ENCODE peak calls at places on chromosomes 4 and X, in five cellular contexts. H, T, X, D and Z are unnamed samples.

GRCh38 chr4:106690487-106690886 is 321.9 kb upstream of the GIMD1 start:
- DNase-seq in T (no peak), X (peak), H (no peak), D (peak), Z (no peak)

GRCh38 chr4:173381610-173382009 is 10.9 kb downstream of the SAP30 start:
- DNase-seq in T (no peak), H (no peak), D (no peak), X (no peak), Z (no peak)

GRCh38 chrX:100980608-100981497 is 11.3 kb downstream of the ARL13A start:
- DNase-seq in X (peak), T (no peak), D (peak), H (peak), Z (no peak)

GRCh38 chr4:158316264-158316663 is 106.0 kb downstream of the TMEM144 start:
- DNase-seq in D (no peak), T (no peak), H (no peak), X (peak), Z (no peak)

GRCh38 chr4:95381843-95382580 is 166.8 kb downstream of the UNC5C start:
- DNase-seq in X (no peak), D (no peak), H (no peak), T (no peak), Z (no peak)

GRCh38 chrX:117607571-117607970 is 509.0 kb downstream of the KLHL13 start:
- DNase-seq in H (no peak), T (no peak), D (no peak), X (no peak), Z (no peak)

GRCh38 chr4:170388255-170388654 is 298.5 kb upstream of the AADAT start:
- DNase-seq in X (peak), D (no peak), H (no peak), T (no peak), Z (no peak)

GRCh38 chr4:101400096-101400495 is 52.8 kb upstream of the PPP3CA start:
- DNase-seq in D (no peak), X (peak), T (no peak), H (no peak), Z (no peak)

GRCh38 chr4:2932951-2933565 is 30.1 kb downstream of the NOP14 start:
- DNase-seq in H (no peak), T (no peak), X (no peak), D (no peak), Z (no peak)

GRCh38 chrX:19698125-19698524 is 182.8 kb upstream of the MAP3K15 start:
- DNase-seq in T (peak), D (peak), H (no peak), X (peak), Z (no peak)

GRCh38 chrX:47247206-47247998 is 14.6 kb downstream of the USP11 start:
- DNase-seq in H (no peak), D (no peak), T (no peak), X (peak), Z (no peak)

GRCh38 chr4:5865896-5866599 is 26.8 kb downstream of the CRMP1 start:
- DNase-seq in D (no peak), T (no peak), H (no peak), X (no peak), Z (no peak)

GRCh38 chr4:152959080-152959479 is 23.0 kb downstream of the FHDC1 start:
- DNase-seq in X (no peak), H (no peak), T (no peak), D (no peak), Z (no peak)

GRCh38 chr4:114208747-114209146 is 229.3 kb upstream of the ARSJ start:
- DNase-seq in D (peak), H (peak), X (peak), T (no peak), Z (no peak)

GRCh38 chr4:166044871-166045270 is 171.8 kb downstream of the TLL1 start:
- DNase-seq in H (no peak), X (no peak), D (no peak), T (no peak), Z (no peak)

GRCh38 chr4:152937535-152938236 is 1.6 kb downstream of the FHDC1 start:
- DNase-seq in X (peak), T (peak), H (peak), D (no peak), Z (no peak)

GRCh38 chr4:188822698-188823097 is 683.5 kb downstream of the TRIML1 start:
- DNase-seq in T (no peak), X (no peak), H (peak), D (no peak), Z (no peak)

GRCh38 chr4:53937918-53938317 is 126.5 kb downstream of the CHIC2 start:
- DNase-seq in H (no peak), T (no peak), D (peak), X (peak), Z (no peak)

GRCh38 chrX:72100051-72100755 is 31.5 kb downstream of the RTL5 start:
- DNase-seq in D (no peak), T (no peak), X (no peak), H (no peak), Z (no peak)

GRCh38 chr4:8853249-8853648 is 18.4 kb downstream of the HMX1 start:
- DNase-seq in T (peak), H (no peak), D (no peak), X (no peak), Z (no peak)

GRCh38 chr4:100034265-100034664 is 84.2 kb upstream of the H2AZ1 start:
- DNase-seq in H (no peak), T (no peak), X (no peak), D (no peak), Z (no peak)

GRCh38 chrX:28880136-28880535 is 292.9 kb downstream of the IL1RAPL1 start:
- DNase-seq in D (no peak), T (no peak), H (no peak), X (peak), Z (no peak)

GRCh38 chrX:148049441-148049840 is 68.3 kb downstream of the FMR1NB start:
- DNase-seq in D (no peak), H (peak), T (no peak), X (peak), Z (no peak)

GRCh38 chr4:77031544-77031943 is 44.2 kb downstream of the CCNI start:
- DNase-seq in X (no peak), T (no peak), H (no peak), D (no peak), Z (no peak)

GRCh38 chr4:134780244-134780643 is 578.7 kb upstream of the PABPC4L start:
- DNase-seq in X (no peak), D (no peak), H (no peak), T (peak), Z (no peak)

GRCh38 chr4:10482913-10483312 is 25.7 kb upstream of the ZNF518B start:
- DNase-seq in H (no peak), X (no peak), D (no peak), T (no peak), Z (no peak)

GRCh38 chr4:147709999-147710398 is 21.9 kb upstream of the ARHGAP10 start:
- DNase-seq in T (no peak), X (peak), H (no peak), D (peak), Z (no peak)

GRCh38 chrX:48695925-48696300 is 621 bp upstream of the SUV39H1 start:
- DNase-seq in D (no peak), X (no peak), T (no peak), H (no peak), Z (no peak)

GRCh38 chr4:42768125-42768748 is 111.3 kb upstream of the ATP8A1 start:
- DNase-seq in T (peak), X (no peak), D (no peak), H (no peak), Z (no peak)

GRCh38 chr4:77449162-77449561 is 156.5 kb upstream of the CXCL13 start:
- DNase-seq in T (no peak), H (no peak), X (peak), D (no peak), Z (no peak)

GRCh38 chrX:47662144-47662657 is 3.2 kb upstream of the UXT start:
- DNase-seq in X (peak), D (peak), T (no peak), H (no peak), Z (no peak)

GRCh38 chr4:74682567-74683359 is 111.6 kb downstream of the BTC start:
- DNase-seq in H (peak), X (peak), D (peak), T (peak), Z (no peak)

GRCh38 chrX:53990201-53990600 is 54.1 kb downstream of the PHF8 start:
- DNase-seq in T (no peak), D (no peak), X (no peak), H (no peak), Z (no peak)

GRCh38 chrX:9492901-9493300 is 28.0 kb downstream of the TBL1X start:
- DNase-seq in X (no peak), H (no peak), D (no peak), T (no peak), Z (no peak)

GRCh38 chr4:4670869-4671268 is 129.0 kb upstream of the STX18 start:
- DNase-seq in X (no peak), T (no peak), H (no peak), D (no peak), Z (no peak)

GRCh38 chr4:5746829-5747745 is 36.1 kb downstream of the EVC start:
- DNase-seq in H (no peak), D (peak), T (no peak), X (peak), Z (peak)

DNA sequence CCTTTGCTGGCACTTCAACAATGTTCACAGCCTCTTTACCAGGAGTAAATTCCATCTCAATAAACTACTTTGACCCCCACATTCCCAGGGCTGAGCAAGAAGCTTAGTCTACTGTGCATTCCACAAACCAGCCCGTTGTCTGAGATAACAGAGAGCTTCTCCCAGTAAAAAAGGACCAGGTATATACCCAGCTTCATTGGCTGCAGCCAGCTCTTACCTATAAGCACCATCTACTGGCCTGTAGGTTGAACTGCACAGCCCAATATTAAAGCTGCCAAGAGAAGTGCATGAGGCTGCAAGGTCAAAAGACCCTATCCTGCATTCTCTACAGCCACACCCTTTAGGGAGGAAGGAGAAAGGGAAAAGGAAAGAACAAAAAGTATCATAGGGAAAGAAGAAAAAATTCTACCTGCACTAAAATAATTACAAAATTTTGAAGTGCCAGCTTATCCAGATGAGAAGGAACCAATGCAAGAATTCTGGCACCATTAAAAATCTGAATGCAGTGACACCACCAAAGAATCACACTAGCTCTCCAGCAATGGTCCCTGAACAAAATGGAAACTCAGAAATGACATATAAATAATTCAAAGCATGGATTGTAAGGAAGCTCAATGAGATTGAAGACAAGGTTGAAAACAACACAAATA is 45.7 kb upstream of the INTU start:
- DNase-seq in D (peak), X (peak), H (peak), T (peak), Z (no peak)
- TF ChIP-seq CTCF in D (peak), X (peak), H (peak), T (peak), Z (peak)

DNA sequence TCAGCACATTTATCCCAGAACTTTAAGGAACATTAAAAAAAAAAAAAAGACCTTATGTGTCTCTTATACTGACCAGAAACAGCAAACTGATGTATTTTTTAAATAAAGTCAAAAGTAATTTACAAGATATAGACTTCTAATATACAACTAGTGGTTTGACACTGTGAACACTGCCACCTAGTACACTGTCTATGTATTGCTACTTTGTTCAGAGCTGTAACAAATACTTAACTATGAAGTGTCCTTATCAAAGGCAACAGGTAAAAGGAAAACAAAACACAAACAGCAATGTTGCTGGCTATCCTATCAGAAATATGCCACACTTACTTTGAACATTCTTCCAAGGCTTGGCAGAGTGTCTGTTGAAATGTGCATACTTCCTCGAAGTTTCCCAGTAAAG is 60.4 kb downstream of the CD40LG start:
- DNase-seq in H (no peak), T (no peak), D (no peak), X (peak), Z (no peak)
- TF ChIP-seq CTCF in H (peak), T (no peak), D (peak), X (peak), Z (peak)

GRCh38 chrX:40922307-40922706 is 162.9 kb upstream of the USP9X start:
- DNase-seq in T (no peak), D (peak), X (peak), H (peak), Z (no peak)
- TF ChIP-seq CTCF in T (no peak), D (peak), X (peak), H (peak), Z (peak)

GRCh38 chr4:107780665-107781064 is 44.1 kb upstream of the SGMS2 start:
- DNase-seq in D (no peak), X (peak), H (no peak), T (peak), Z (no peak)
- TF ChIP-seq CTCF in D (no peak), X (no peak), H (no peak), T (no peak), Z (no peak)

GRCh38 chr4:1411436-1412375 is 5.5 kb upstream of the NKX1-1 start:
- DNase-seq in H (no peak), X (no peak), T (no peak), D (no peak), Z (no peak)
- TF ChIP-seq CTCF in H (no peak), X (no peak), T (no peak), D (peak), Z (no peak)

GRCh38 chrX:154986826-154987575 is 35.5 kb downstream of the F8 start:
- DNase-seq in D (no peak), T (no peak), H (no peak), X (no peak), Z (no peak)
- TF ChIP-seq CTCF in D (no peak), T (no peak), H (no peak), X (no peak), Z (no peak)

GRCh38 chrX:26442340-26442739 is 226.4 kb downstream of the MAGEB5 start:
- DNase-seq in X (peak), T (peak), H (peak), D (no peak), Z (no peak)
- TF ChIP-seq CTCF in X (peak), T (no peak), H (peak), D (no peak), Z (peak)

GRCh38 chrX:68147848-68148247 is 285.4 kb downstream of the OPHN1 start:
- DNase-seq in X (no peak), T (no peak), H (no peak), D (no peak), Z (no peak)

GRCh38 chrX:68146054-68146453 is 287.2 kb downstream of the OPHN1 start:
- DNase-seq in T (no peak), X (peak), H (peak), D (peak), Z (no peak)
- TF ChIP-seq CTCF in T (no peak), X (peak), H (peak), D (peak), Z (peak)